ENCODE peak calls at places on chromosomes 7 and 10, in four cellular contexts. M, Y, Q and T are unnamed samples.

GRCh38 chr10:79075418-79075817 is 6.7 kb downstream of the ZMIZ1 start:
- ATAC-seq in M (no peak), Y (no peak), Q (no peak), T (no peak)

GRCh38 chr7:44508328-44508990 is 18.0 kb upstream of the NUDCD3 start:
- ATAC-seq in M (no peak), Y (no peak), Q (no peak), T (no peak)

GRCh38 chr10:6388261-6388893 is 185.6 kb downstream of the PFKFB3 start:
- ATAC-seq in M (no peak), Y (no peak), Q (no peak), T (no peak)

GRCh38 chr7:92606985-92607384 is 16.8 kb upstream of the FAM133B start:
- ATAC-seq in M (no peak), Y (peak; percentile 44), Q (no peak), T (no peak)

GRCh38 chr10:129581836-129582235 is 114.8 kb downstream of the MGMT start:
- ATAC-seq in M (no peak), Y (no peak), Q (no peak), T (no peak)

GRCh38 chr10:44963772-44964633 is 4.4 kb downstream of the RASSF4 start:
- ATAC-seq in M (peak; percentile 2), Y (peak; percentile 79), Q (peak; percentile 30), T (no peak)

GRCh38 chr7:107122483-107122882 is 46.3 kb upstream of the HBP1 start:
- ATAC-seq in M (no peak), Y (no peak), Q (no peak), T (no peak)

GRCh38 chr10:3660753-3661152 is 124.3 kb downstream of the KLF6 start:
- ATAC-seq in M (no peak), Y (no peak), Q (no peak), T (no peak)

GRCh38 chr10:7610651-7611389 is 55.9 kb downstream of the ITIH5 start:
- ATAC-seq in M (no peak), Y (no peak), Q (peak; percentile 38), T (no peak)

GRCh38 chr10:9012312-9012711 is 957.8 kb downstream of the GATA3 start:
- ATAC-seq in M (no peak), Y (no peak), Q (no peak), T (no peak)

GRCh38 chr7:9937944-9938631 is 1035.6 kb upstream of the PHF14 start:
- ATAC-seq in M (peak; percentile 50), Y (no peak), Q (no peak), T (no peak)

GRCh38 chr10:133088524-133089460 is 1.1 kb downstream of the ADGRA1 start:
- ATAC-seq in M (peak; percentile 23), Y (no peak), Q (no peak), T (peak; percentile 4)